ENCODE peak calls at places on chromosomes 16 and 17, in seven cellular contexts. S, I, T, R, O, M and Z are unnamed samples.
A peak's percentile ranks its signal among the peaks of the same experiment; 100 is the strongest.

GRCh38 chr16:81493755-81494433 is 49.3 kb downstream of the CMIP start:
- DNase-seq in S (no peak), I (peak; percentile 92), T (no peak), R (no peak), O (no peak), M (peak; percentile 80), Z (peak; percentile 92)

GRCh38 chr17:82332669-82333278 is 792 bp downstream of the SECTM1 start:
- DNase-seq in S (peak; percentile 83), I (peak; percentile 47), T (peak; percentile 77), R (no peak), O (peak; percentile 48), M (peak; percentile 45), Z (peak; percentile 61)

GRCh38 chr16:83004868-83005652 is 378.3 kb downstream of the CDH13 start:
- DNase-seq in S (no peak), I (no peak), T (no peak), R (no peak), O (no peak), M (no peak), Z (no peak)

GRCh38 chr17:43169561-43170139 is 1.4 kb upstream of the NBR1 start:
- DNase-seq in S (peak; percentile 37), I (peak; percentile 10), T (no peak), R (peak; percentile 58), O (peak; percentile 19), M (no peak), Z (peak; percentile 47)

GRCh38 chr17:45975640-45976295 is 23.3 kb upstream of the STH start:
- DNase-seq in S (no peak), I (no peak), T (no peak), R (no peak), O (no peak), M (no peak), Z (no peak)

GRCh38 chr17:6249747-6250146 is 179.6 kb downstream of the WSCD1 start:
- DNase-seq in S (no peak), I (no peak), T (no peak), R (no peak), O (no peak), M (no peak), Z (no peak)

GRCh38 chr16:88992351-88993005 is 15.5 kb upstream of the CBFA2T3 start:
- DNase-seq in S (no peak), I (no peak), T (no peak), R (no peak), O (no peak), M (no peak), Z (no peak)

GRCh38 chr17:49723423-49723822 is 15.7 kb upstream of the SLC35B1 start:
- DNase-seq in S (no peak), I (no peak), T (no peak), R (no peak), O (peak; percentile 83), M (no peak), Z (peak; percentile 2)

GRCh38 chr17:1709403-1709891 is 730 bp downstream of the TLCD2 start:
- DNase-seq in S (no peak), I (no peak), T (no peak), R (no peak), O (no peak), M (no peak), Z (no peak)

GRCh38 chr17:33469911-33470310 is 176.8 kb upstream of the ASIC2 start:
- DNase-seq in S (peak; percentile 33), I (no peak), T (no peak), R (no peak), O (no peak), M (peak; percentile 60), Z (peak; percentile 91)

GRCh38 chr16:67029249-67030096 is 524 bp downstream of the CBFB start:
- DNase-seq in S (peak; percentile 70), I (no peak), T (peak; percentile 86), R (no peak), O (peak; percentile 74), M (peak; percentile 54), Z (peak; percentile 48)

GRCh38 chr16:60991886-60992285 is 1044.4 kb downstream of the CDH8 start:
- DNase-seq in S (no peak), I (no peak), T (no peak), R (no peak), O (no peak), M (no peak), Z (no peak)

GRCh38 chr17:76989519-76989918 is 121.3 kb downstream of the MGAT5B start:
- DNase-seq in S (no peak), I (no peak), T (peak; percentile 17), R (no peak), O (no peak), M (no peak), Z (no peak)

GRCh38 chr17:57236686-57237299 is 19.5 kb upstream of the MSI2 start:
- DNase-seq in S (no peak), I (no peak), T (no peak), R (no peak), O (no peak), M (no peak), Z (no peak)
- TF ChIP-seq CTCF in S (no peak), I (no peak), T (no peak), R (no peak), O (no peak), M (no peak), Z (no peak)

GRCh38 chr17:79985361-79985760 is 50.3 kb downstream of the TBC1D16 start:
- DNase-seq in S (no peak), I (no peak), T (no peak), R (no peak), O (no peak), M (no peak), Z (no peak)
- H3K4me3 ChIP-seq in S (no peak overlapping the region), I (no peak overlapping the region), T (no peak overlapping the region), R (no peak overlapping the region), O (no peak overlapping the region), M (no peak overlapping the region), Z (no peak overlapping the region)

DNA sequence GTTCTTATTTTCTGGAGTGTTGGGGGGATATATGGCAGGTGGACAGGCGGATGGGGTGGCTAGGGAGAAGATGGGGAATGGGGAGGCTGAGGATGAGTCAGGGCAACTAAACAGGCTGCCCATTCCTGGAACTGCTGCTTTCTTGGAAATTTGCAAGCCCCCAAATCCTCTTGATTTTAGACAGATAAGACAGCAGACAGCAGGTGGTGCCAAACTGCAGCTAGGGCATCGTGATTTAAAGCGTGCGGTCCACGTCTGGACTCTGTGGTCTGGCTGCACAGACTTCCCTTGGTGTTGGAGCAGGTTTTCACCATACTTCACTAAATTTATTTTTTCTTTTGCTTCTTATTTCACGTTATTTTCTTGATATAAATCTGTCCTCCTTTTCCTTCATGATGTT is 10.9 kb upstream of the KRT24 start:
- DNase-seq in S (no peak), I (no peak), T (no peak), R (no peak), O (no peak), M (no peak), Z (no peak)
- TF ChIP-seq CTCF in S (no peak), I (no peak), T (no peak), R (no peak), O (no peak), M (no peak), Z (no peak)

GRCh38 chr16:3098459-3099394 is at the start of gene ZSCAN10:
- DNase-seq in S (no peak), I (no peak), T (no peak), R (no peak), O (no peak), M (no peak), Z (no peak)
- H3K4me3 ChIP-seq in S (peak within 1 kb of the TSS; percentile 29), I (peak within 1 kb of the TSS; percentile 32), T (peak within 1 kb of the TSS; percentile 35), R (peak within 1 kb of the TSS; percentile 24), O (peak within 1 kb of the TSS; percentile 51), M (no peak within 1 kb of the TSS), Z (peak within 1 kb of the TSS; percentile 15)